ENCODE peak calls at places on chromosomes 11 and 22, in six cellular contexts. Q is adrenal gland, W is brain microvascular endothelial cell, N is Peyer's patch, M is neural progenitor cell, G is psoas muscle. P is an unnamed sample.

GRCh38 chr11:2677127-2677526 is 22.7 kb downstream of the KCNQ1OT1 start:
- DNase-seq in M (no peak), G (no peak), Q (no peak), N (no peak), W (no peak), P (no peak)

GRCh38 chr11:24896118-24896835 is 399.4 kb downstream of the LUZP2 start:
- DNase-seq in W (no peak), Q (no peak), N (peak; percentile 46), G (no peak), M (no peak), P (no peak)

GRCh38 chr11:13012037-13012693 is 3.0 kb downstream of the RASSF10 start:
- DNase-seq in N (no peak), G (no peak), Q (no peak), M (peak; percentile 88), W (no peak), P (no peak)

GRCh38 chr11:15818132-15818842 is 538.1 kb downstream of the SOX6 start:
- DNase-seq in M (no peak), N (no peak), G (no peak), Q (no peak), W (no peak), P (no peak)

GRCh38 chr11:63489879-63490278 is 1.1 kb downstream of the PLAAT5 start:
- DNase-seq in W (peak; percentile 42), N (no peak), M (peak; percentile 75), G (no peak), Q (no peak), P (no peak)

GRCh38 chr22:46071451-46072029 is 78.8 kb upstream of the PPARA start:
- DNase-seq in N (peak; percentile 90), M (peak; percentile 74), W (peak; percentile 80), Q (peak; percentile 96), G (peak; percentile 93), P (peak; percentile 92)

GRCh38 chr11:99069831-99070444 is 49.2 kb downstream of the CNTN5 start:
- DNase-seq in G (no peak), N (no peak), Q (peak; percentile 26), W (peak; percentile 26), M (peak; percentile 78), P (no peak)

GRCh38 chr22:37304595-37305343 is 22.5 kb downstream of the CYTH4 start:
- DNase-seq in W (peak; percentile 69), Q (peak; percentile 73), G (no peak), M (peak; percentile 40), N (no peak), P (no peak)

GRCh38 chr22:45582236-45582954 is 79.7 kb downstream of the FBLN1 start:
- DNase-seq in N (peak; percentile 25), W (no peak), G (no peak), M (no peak), Q (no peak), P (peak; percentile 36)

GRCh38 chr22:44182591-44183588 is 2.2 kb downstream of the PARVG start:
- DNase-seq in N (no peak), Q (peak; percentile 53), M (no peak), G (peak; percentile 47), W (no peak), P (peak; percentile 95)

GRCh38 chr22:49582671-49583070 is 245.0 kb downstream of the BRD1 start:
- DNase-seq in G (no peak), N (no peak), Q (no peak), W (no peak), M (no peak), P (no peak)

GRCh38 chr11:130780437-130780836 is 135.8 kb downstream of the SNX19 start:
- DNase-seq in Q (no peak), G (no peak), W (no peak), N (no peak), M (no peak), P (no peak)

GRCh38 chr11:130776044-130776390 is 140.3 kb downstream of the SNX19 start:
- DNase-seq in Q (no peak), M (no peak), W (no peak), G (no peak), N (no peak), P (no peak)

GRCh38 chr11:130779943-130780342 is 136.3 kb downstream of the SNX19 start:
- DNase-seq in W (no peak), Q (no peak), G (no peak), M (no peak), N (no peak), P (no peak)

GRCh38 chr11:130775306-130776043 is 140.8 kb downstream of the SNX19 start:
- DNase-seq in W (peak; percentile 58), Q (no peak), M (no peak), G (no peak), N (no peak), P (no peak)

GRCh38 chr11:130778026-130778425 is 138.3 kb downstream of the SNX19 start:
- DNase-seq in M (no peak), W (no peak), Q (no peak), G (no peak), N (no peak), P (no peak)
- H3K36me3 ChIP-seq in M (no peaks in the 10 kb centered on the region), W (no peaks in the 10 kb centered on the region), Q (no peaks in the 10 kb centered on the region), G (no peaks in the 10 kb centered on the region), N (no peaks in the 10 kb centered on the region), P (no peaks in the 10 kb centered on the region)

DNA sequence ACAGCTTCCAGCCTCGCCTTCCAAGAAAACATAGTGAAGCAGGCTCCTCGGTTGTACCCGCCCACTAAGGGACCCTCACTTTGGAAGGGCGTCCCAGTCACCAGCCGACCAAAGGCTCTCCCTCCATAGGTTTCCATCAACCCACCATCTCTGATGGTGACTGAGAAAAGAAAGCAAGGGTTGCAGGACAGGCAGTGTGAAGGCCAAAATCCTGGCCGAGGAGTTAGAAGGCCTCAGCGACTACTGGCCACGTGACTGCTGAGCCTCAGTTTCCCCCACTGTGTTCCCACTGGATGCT is 2.7 kb downstream of the FXYD6 start:
- DNase-seq in M (no peak), G (no peak), N (no peak), Q (no peak), W (no peak), P (no peak)
- H3K27ac ChIP-seq in M (no peak overlapping the region), G (peak overlapping the region; percentile 30), N (peak overlapping the region; percentile 62), Q (no peak overlapping the region), W (no peak overlapping the region), P (peak overlapping the region; percentile 85)

GRCh38 chr11:57146301-57146700 is 35.5 kb upstream of the LRRC55 start:
- DNase-seq in N (no peak), Q (no peak), G (no peak), W (no peak), M (no peak), P (no peak)
- H3K36me3 ChIP-seq in N (no peaks in the 10 kb centered on the region), Q (no peaks in the 10 kb centered on the region), G (no peaks in the 10 kb centered on the region), W (no peaks in the 10 kb centered on the region), M (no peaks in the 10 kb centered on the region), P (no peaks in the 10 kb centered on the region)

GRCh38 chr11:120168108-120168959 is 30.4 kb upstream of the TRIM29 start:
- DNase-seq in Q (no peak), W (no peak), N (no peak), M (no peak), G (no peak), P (no peak)
- H3K27ac ChIP-seq in Q (no peak overlapping the region), W (no peak overlapping the region), N (no peak overlapping the region), M (no peak overlapping the region), G (no peak overlapping the region), P (peak overlapping the region; percentile 46)

DNA sequence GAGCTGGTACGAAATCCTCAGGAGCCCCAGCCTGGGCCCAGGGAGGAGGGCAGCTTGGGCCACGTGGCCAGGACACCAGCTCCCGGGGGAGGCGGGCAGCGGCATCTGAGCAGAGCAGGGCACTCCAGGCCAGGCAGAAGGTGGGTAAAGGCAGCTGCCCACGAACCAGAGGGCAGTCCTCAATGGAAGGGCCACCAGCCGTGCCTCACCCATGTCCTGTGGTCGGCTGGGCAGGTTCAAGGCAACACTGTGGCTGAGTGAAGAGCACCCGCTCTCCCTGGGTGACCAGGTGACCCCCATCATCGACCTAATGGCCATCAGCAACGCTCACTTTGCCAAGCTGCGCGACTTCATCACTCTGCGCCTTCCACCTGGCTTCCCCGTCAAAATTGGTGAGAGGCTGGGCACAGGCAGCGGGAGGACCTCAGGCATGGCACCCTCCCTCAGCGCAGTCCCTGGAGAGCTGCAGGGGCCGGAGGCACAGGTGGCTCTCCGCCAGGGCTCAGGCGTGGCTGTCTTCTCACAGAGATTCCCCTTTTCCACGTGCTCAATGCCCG is 2.5 kb upstream of the SSH3 start:
- DNase-seq in G (peak; percentile 19), W (no peak), Q (no peak), M (no peak), N (peak; percentile 40), P (peak; percentile 76)
- H3K36me3 ChIP-seq in G (no peaks in the 10 kb centered on the region), W (peaks cover 48% of the 10 kb centered on the region), Q (peaks cover 38% of the 10 kb centered on the region), M (no peaks in the 10 kb centered on the region), N (no peaks in the 10 kb centered on the region), P (peaks cover 60% of the 10 kb centered on the region)

GRCh38 chr11:8032122-8032521 is 45.0 kb downstream of the EIF3F start:
- DNase-seq in N (no peak), M (no peak), G (no peak), W (no peak), Q (peak; percentile 17), P (peak; percentile 58)
- H3K27ac ChIP-seq in N (no peak overlapping the region), M (no peak overlapping the region), G (no peak overlapping the region), W (no peak overlapping the region), Q (no peak overlapping the region), P (no peak overlapping the region)

GRCh38 chr22:19406846-19407245 is 24.7 kb downstream of the HIRA start:
- DNase-seq in Q (no peak), W (no peak), M (no peak), G (no peak), N (no peak), P (no peak)

GRCh38 chr22:19405652-19406051 is 25.9 kb downstream of the HIRA start:
- DNase-seq in G (no peak), W (no peak), Q (no peak), N (no peak), M (no peak), P (no peak)

GRCh38 chr22:19405133-19405532 is 26.4 kb downstream of the HIRA start:
- DNase-seq in M (no peak), N (no peak), Q (no peak), W (no peak), G (no peak), P (no peak)

GRCh38 chr22:19406281-19406811 is 25.2 kb downstream of the HIRA start:
- DNase-seq in G (no peak), N (no peak), W (no peak), Q (no peak), M (no peak), P (no peak)

DNA sequence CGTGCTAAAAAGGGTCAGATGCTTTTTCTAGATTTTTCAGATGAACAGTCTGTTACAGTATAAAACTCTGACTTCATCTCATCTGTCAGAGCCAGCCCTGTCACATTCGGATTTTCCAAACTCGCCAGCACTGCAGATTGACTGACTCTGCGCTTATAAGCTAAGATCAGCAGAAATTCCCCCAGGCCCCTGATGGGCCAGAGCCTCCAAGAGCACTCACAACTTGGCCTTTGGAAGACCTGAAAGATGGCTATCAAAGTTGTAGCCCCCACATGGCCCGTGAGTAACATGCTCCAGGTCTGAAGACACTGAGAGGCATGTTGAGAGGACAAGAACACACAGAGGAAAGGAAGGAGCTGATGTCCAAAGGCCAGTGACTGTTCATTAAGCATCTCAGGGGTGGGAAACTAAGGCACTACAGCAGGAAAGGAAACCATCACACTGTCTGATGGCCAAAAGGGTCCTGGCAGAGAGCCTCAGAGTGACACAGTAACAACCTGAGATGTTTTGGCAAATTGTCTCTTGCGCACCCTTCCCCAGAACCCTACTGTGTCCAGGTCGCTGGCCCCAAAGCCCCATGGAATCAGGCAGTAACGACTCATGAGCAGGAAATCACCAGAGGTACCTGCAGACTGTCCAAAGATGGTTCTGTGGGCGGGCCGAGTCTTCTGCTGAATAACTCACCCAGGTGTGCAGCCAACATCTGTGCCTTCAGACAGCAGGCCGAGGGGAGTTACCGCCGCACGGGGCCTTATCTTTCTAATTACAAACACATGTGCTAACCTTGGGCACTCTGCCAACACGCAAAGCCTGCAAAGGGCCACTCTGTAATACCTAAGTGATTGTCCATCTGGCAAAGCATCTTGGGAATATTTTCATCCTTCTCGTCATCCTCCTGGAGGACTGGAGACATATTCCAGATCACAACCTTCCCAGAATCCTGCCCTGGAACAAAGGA is 23.6 kb downstream of the HIRA start:
- DNase-seq in G (no peak), M (no peak), N (peak; percentile 57), W (no peak), Q (peak; percentile 38), P (no peak)
- H3K36me3 ChIP-seq in G (peaks cover 12% of the 10 kb centered on the region), M (peaks cover 6% of the 10 kb centered on the region), N (peaks cover 6% of the 10 kb centered on the region), W (peaks cover 52% of the 10 kb centered on the region), Q (peaks cover 52% of the 10 kb centered on the region), P (peaks cover 37% of the 10 kb centered on the region)

GRCh38 chr11:66659785-66660184 is 17.9 kb downstream of the RBM4B start:
- DNase-seq in Q (no peak), W (no peak), G (no peak), M (no peak), N (no peak), P (no peak)
- H3K27ac ChIP-seq in Q (no peak overlapping the region), W (no peak overlapping the region), G (no peak overlapping the region), M (peak overlapping the region; percentile 7), N (peak overlapping the region; percentile 50), P (peak overlapping the region; percentile 58)

P was measured in spleen.